ENCODE peak calls at places on chromosomes 1 and 21, in ten cellular contexts. J is HFFc6; T is heart left ventricle; A is NCI-H1105 treated with DMSO at 0.1 percent for 48 hours; Y is Karpas-422; B is amniotic stem cell; H is hepatic stellate cell; M is AG08395; Z is neural progenitor cell; O is CD8-positive, alpha-beta T cell. I is an unnamed sample.

GRCh38 chr1:230621290-230622022 is 20.8 kb upstream of the COG2 start:
- DNase-seq in J (no peak), T (no peak), A (no peak), Y (peak), B (no peak), H (no peak), M (no peak), Z (no peak), O (no peak), I (no peak)

GRCh38 chr1:185969524-185969991 is 235.4 kb downstream of the HMCN1 start:
- DNase-seq in J (peak), T (no peak), A (no peak), Y (no peak), B (no peak), H (no peak), M (peak), Z (no peak), O (no peak), I (no peak)

GRCh38 chr1:230327892-230328284 is 98.2 kb downstream of the PGBD5 start:
- DNase-seq in J (no peak), T (no peak), A (no peak), Y (no peak), B (no peak), H (no peak), M (no peak), Z (no peak), O (no peak), I (no peak)

GRCh38 chr21:38409907-38410306 is 88.4 kb downstream of the ERG start:
- DNase-seq in J (no peak), T (no peak), A (no peak), Y (no peak), B (no peak), H (no peak), M (no peak), Z (no peak), O (no peak), I (no peak)

GRCh38 chr1:205228052-205228451 is 306 bp downstream of the TMCC2 start:
- DNase-seq in J (no peak), T (no peak), A (peak), Y (peak), B (no peak), H (no peak), M (no peak), Z (no peak), O (no peak), I (peak)

GRCh38 chr1:46630719-46631118 is 14.1 kb upstream of the MOB3C start:
- DNase-seq in J (no peak), T (no peak), A (no peak), Y (no peak), B (no peak), H (no peak), M (no peak), Z (no peak), O (no peak), I (no peak)

GRCh38 chr1:199272107-199272506 is 633.3 kb downstream of the PTPRC start:
- DNase-seq in J (peak), T (no peak), A (no peak), Y (no peak), B (peak), H (no peak), M (peak), Z (no peak), O (no peak), I (no peak)

GRCh38 chr1:81887421-81887820 is 86.7 kb downstream of the ADGRL2 start:
- DNase-seq in J (no peak), T (no peak), A (no peak), Y (no peak), B (no peak), H (no peak), M (no peak), Z (no peak), O (no peak), I (no peak)

GRCh38 chr1:210228158-210228557 is 4.4 kb upstream of the SERTAD4 start:
- DNase-seq in J (no peak), T (no peak), A (no peak), Y (no peak), B (no peak), H (no peak), M (no peak), Z (no peak), O (no peak), I (no peak)

GRCh38 chr1:216051071-216051470 is 372.2 kb downstream of the USH2A start:
- DNase-seq in J (no peak), T (no peak), A (no peak), Y (no peak), B (no peak), H (no peak), M (no peak), Z (no peak), O (no peak), I (no peak)

GRCh38 chr1:237677979-237678378 is 212.7 kb downstream of the ZP4 start:
- DNase-seq in J (peak), T (no peak), A (peak), Y (no peak), B (peak), H (peak), M (no peak), Z (no peak), O (no peak), I (no peak)

GRCh38 chr1:115929846-115930245 is 46.5 kb upstream of the SLC22A15 start:
- DNase-seq in J (peak), T (no peak), A (no peak), Y (no peak), B (peak), H (no peak), M (peak), Z (no peak), O (no peak), I (no peak)

GRCh38 chr1:113931456-113931855 is 2.3 kb downstream of the HIPK1 start:
- DNase-seq in J (peak), T (no peak), A (no peak), Y (peak), B (no peak), H (no peak), M (peak), Z (no peak), O (no peak), I (no peak)

GRCh38 chr1:150109567-150109966 is 40.1 kb upstream of the PLEKHO1 start:
- DNase-seq in J (no peak), T (no peak), A (no peak), Y (no peak), B (no peak), H (no peak), M (no peak), Z (no peak), O (no peak), I (no peak)

GRCh38 chr1:16209847-16210407 is 2.5 kb downstream of the ARHGEF19 start:
- DNase-seq in J (no peak), T (no peak), A (no peak), Y (no peak), B (no peak), H (no peak), M (no peak), Z (peak), O (no peak), I (no peak)

GRCh38 chr1:43541721-43542401 is 11.2 kb downstream of the PTPRF start:
- DNase-seq in J (no peak), T (peak), A (no peak), Y (no peak), B (no peak), H (no peak), M (peak), Z (no peak), O (no peak), I (no peak)

GRCh38 chr1:94299627-94300552 is 62.5 kb upstream of the ARHGAP29 start:
- DNase-seq in J (peak), T (peak), A (no peak), Y (no peak), B (no peak), H (no peak), M (no peak), Z (no peak), O (no peak), I (no peak)

GRCh38 chr1:201091256-201091655 is 21.0 kb downstream of the CACNA1S start:
- DNase-seq in J (no peak), T (no peak), A (no peak), Y (no peak), B (no peak), H (no peak), M (no peak), Z (no peak), O (no peak), I (no peak)

GRCh38 chr1:109239580-109240068 is 9.7 kb upstream of the CELSR2 start:
- DNase-seq in J (peak), T (no peak), A (peak), Y (peak), B (no peak), H (no peak), M (no peak), Z (peak), O (no peak), I (no peak)

GRCh38 chr1:115670476-115671175 is 28.9 kb downstream of the VANGL1 start:
- DNase-seq in J (no peak), T (no peak), A (peak), Y (no peak), B (no peak), H (no peak), M (no peak), Z (no peak), O (no peak), I (peak)

GRCh38 chr1:17826165-17826488 is 71.0 kb downstream of the ACTL8 start:
- DNase-seq in J (no peak), T (peak), A (no peak), Y (peak), B (no peak), H (peak), M (peak), Z (peak), O (no peak), I (peak)

GRCh38 chr1:230087034-230087721 is 20.1 kb downstream of the GALNT2 start:
- DNase-seq in J (no peak), T (no peak), A (peak), Y (no peak), B (no peak), H (no peak), M (no peak), Z (no peak), O (no peak), I (peak)

GRCh38 chr1:5408401-5408800 is 583.8 kb downstream of the NPHP4 start:
- DNase-seq in J (no peak), T (no peak), A (no peak), Y (no peak), B (no peak), H (no peak), M (no peak), Z (no peak), O (no peak), I (no peak)

GRCh38 chr1:147580200-147580557 is 38.9 kb downstream of the BCL9 start:
- DNase-seq in J (no peak), T (no peak), A (no peak), Y (no peak), B (no peak), H (no peak), M (no peak), Z (no peak), O (no peak), I (peak)

GRCh38 chr1:59699227-59699847 is 115.4 kb upstream of the HOOK1 start:
- DNase-seq in J (peak), T (no peak), A (peak), Y (peak), B (no peak), H (peak), M (peak), Z (peak), O (no peak), I (peak)

GRCh38 chr1:232269988-232270387 is 359.9 kb downstream of the SIPA1L2 start:
- DNase-seq in J (no peak), T (no peak), A (no peak), Y (no peak), B (no peak), H (no peak), M (no peak), Z (no peak), O (no peak), I (no peak)

GRCh38 chr1:160576430-160576829 is 2.9 kb downstream of the CD84 start:
- DNase-seq in J (no peak), T (no peak), A (no peak), Y (no peak), B (no peak), H (no peak), M (no peak), Z (no peak), O (no peak), I (no peak)

GRCh38 chr1:223706077-223706988 is 6.0 kb upstream of the CAPN2 start:
- DNase-seq in J (peak), T (no peak), A (peak), Y (no peak), B (peak), H (peak), M (no peak), Z (no peak), O (no peak), I (peak)

GRCh38 chr1:27577504-27578188 is 26.3 kb downstream of the AHDC1 start:
- DNase-seq in J (no peak), T (peak), A (peak), Y (no peak), B (no peak), H (no peak), M (no peak), Z (no peak), O (no peak), I (peak)

GRCh38 chr21:9767592-9768375 is 753.6 kb upstream of the TPTE start:
- DNase-seq in J (no peak), T (no peak), A (no peak), Y (no peak), B (no peak), H (no peak), M (no peak), Z (no peak), O (no peak), I (no peak)

GRCh38 chr1:185080425-185080824 is 35.1 kb downstream of the RNF2 start:
- DNase-seq in J (no peak), T (no peak), A (no peak), Y (no peak), B (no peak), H (no peak), M (no peak), Z (no peak), O (no peak), I (no peak)

GRCh38 chr1:16122916-16123315 is 33.0 kb downstream of the EPHA2 start:
- DNase-seq in J (peak), T (no peak), A (no peak), Y (no peak), B (no peak), H (peak), M (peak), Z (no peak), O (no peak), I (no peak)

GRCh38 chr1:153880962-153881361 is 41.8 kb downstream of the GATAD2B start:
- DNase-seq in J (peak), T (peak), A (peak), Y (no peak), B (peak), H (peak), M (peak), Z (peak), O (peak), I (peak)

GRCh38 chr21:20971296-20971921 is 26.8 kb upstream of the NCAM2 start:
- DNase-seq in J (peak), T (no peak), A (peak), Y (peak), B (peak), H (peak), M (peak), Z (peak), O (no peak), I (peak)

GRCh38 chr21:45118099-45118498 is 43.7 kb downstream of the ADARB1 start:
- DNase-seq in J (no peak), T (no peak), A (no peak), Y (no peak), B (no peak), H (no peak), M (no peak), Z (no peak), O (no peak), I (no peak)

GRCh38 chr1:166133276-166133841 is 33.4 kb downstream of the FAM78B start:
- DNase-seq in J (no peak), T (no peak), A (no peak), Y (peak), B (no peak), H (no peak), M (no peak), Z (peak), O (no peak), I (no peak)

GRCh38 chr1:229991104-229991513 is 75.9 kb upstream of the GALNT2 start:
- DNase-seq in J (no peak), T (no peak), A (no peak), Y (no peak), B (no peak), H (no peak), M (no peak), Z (no peak), O (no peak), I (no peak)

GRCh38 chr1:239212841-239213240 is 173.5 kb upstream of the CHRM3 start:
- DNase-seq in J (no peak), T (no peak), A (no peak), Y (no peak), B (no peak), H (no peak), M (no peak), Z (no peak), O (no peak), I (no peak)